ENCODE peak calls at places on chromosomes 6 and 20, in five cellular contexts. One of them, this sample, is unnamed.
A peak's percentile ranks its signal among the peaks of the same experiment; 100 is the strongest.

GRCh38 chr6:127539292-127539691 is 20.2 kb upstream of the MTCL3 start:
- DNase-seq in A549: no peak
- DNase-seq in adrenal gland: no peak
- DNase-seq in CD4-positive, alpha-beta memory T cell: peak; percentile 36
- DNase-seq in mammary epithelial cell: no peak
- DNase-seq in this sample: no peak

GRCh38 chr6:57268294-57268640 is 46.2 kb upstream of the RAB23 start:
- DNase-seq in A549: no peak
- DNase-seq in adrenal gland: no peak
- DNase-seq in CD4-positive, alpha-beta memory T cell: no peak
- DNase-seq in mammary epithelial cell: no peak
- DNase-seq in this sample: no peak

GRCh38 chr6:26272171-26272631 is 92.8 kb upstream of the BTN3A2 start:
- DNase-seq in A549: no peak
- DNase-seq in adrenal gland: peak; percentile 67
- DNase-seq in CD4-positive, alpha-beta memory T cell: no peak
- DNase-seq in mammary epithelial cell: peak; percentile 54
- DNase-seq in this sample: peak; percentile 70

GRCh38 chr6:114404339-114404955 is 61.6 kb upstream of the HS3ST5 start:
- DNase-seq in A549: no peak
- DNase-seq in adrenal gland: no peak
- DNase-seq in CD4-positive, alpha-beta memory T cell: no peak
- DNase-seq in mammary epithelial cell: no peak
- DNase-seq in this sample: no peak

GRCh38 chr6:11953641-11954040 is 58.5 kb upstream of the HIVEP1 start:
- DNase-seq in A549: no peak
- DNase-seq in adrenal gland: no peak
- DNase-seq in CD4-positive, alpha-beta memory T cell: no peak
- DNase-seq in mammary epithelial cell: no peak
- DNase-seq in this sample: no peak

GRCh38 chr6:116221067-116221466 is 32.8 kb downstream of the TSPYL4 start:
- DNase-seq in A549: no peak
- DNase-seq in adrenal gland: no peak
- DNase-seq in CD4-positive, alpha-beta memory T cell: no peak
- DNase-seq in mammary epithelial cell: no peak
- DNase-seq in this sample: no peak

GRCh38 chr6:30013296-30013922 is 47.7 kb upstream of the POLR1H start:
- DNase-seq in A549: peak; percentile 3
- DNase-seq in adrenal gland: no peak
- DNase-seq in CD4-positive, alpha-beta memory T cell: peak; percentile 32
- DNase-seq in mammary epithelial cell: no peak
- DNase-seq in this sample: no peak

GRCh38 chr6:27601668-27602254 is 128.9 kb upstream of the ZNF184 start:
- DNase-seq in A549: no peak
- DNase-seq in adrenal gland: no peak
- DNase-seq in CD4-positive, alpha-beta memory T cell: no peak
- DNase-seq in mammary epithelial cell: no peak
- DNase-seq in this sample: no peak

GRCh38 chr6:32984639-32985389 is 16.4 kb downstream of the BRD2 start:
- DNase-seq in A549: peak; percentile 52
- DNase-seq in adrenal gland: peak; percentile 95
- DNase-seq in CD4-positive, alpha-beta memory T cell: peak; percentile 84
- DNase-seq in mammary epithelial cell: peak; percentile 60
- DNase-seq in this sample: peak; percentile 93

GRCh38 chr6:99940582-99940981 is 53.4 kb downstream of the MCHR2 start:
- DNase-seq in A549: no peak
- DNase-seq in adrenal gland: no peak
- DNase-seq in CD4-positive, alpha-beta memory T cell: no peak
- DNase-seq in mammary epithelial cell: no peak
- DNase-seq in this sample: no peak

GRCh38 chr6:130655586-130655985 is 171.6 kb upstream of the SMLR1 start:
- DNase-seq in A549: no peak
- DNase-seq in adrenal gland: no peak
- DNase-seq in CD4-positive, alpha-beta memory T cell: no peak
- DNase-seq in mammary epithelial cell: no peak
- DNase-seq in this sample: no peak

GRCh38 chr6:151900897-151901485 is 93.5 kb downstream of the ESR1 start:
- DNase-seq in A549: no peak
- DNase-seq in adrenal gland: no peak
- DNase-seq in CD4-positive, alpha-beta memory T cell: no peak
- DNase-seq in mammary epithelial cell: no peak
- DNase-seq in this sample: no peak

GRCh38 chr6:54185885-54186284 is 74.6 kb downstream of the MLIP start:
- DNase-seq in A549: no peak
- DNase-seq in adrenal gland: no peak
- DNase-seq in CD4-positive, alpha-beta memory T cell: no peak
- DNase-seq in mammary epithelial cell: no peak
- DNase-seq in this sample: no peak

GRCh38 chr6:21348462-21349195 is 244.9 kb upstream of the SOX4 start:
- DNase-seq in A549: no peak
- DNase-seq in adrenal gland: no peak
- DNase-seq in CD4-positive, alpha-beta memory T cell: no peak
- DNase-seq in mammary epithelial cell: peak; percentile 53
- DNase-seq in this sample: no peak

GRCh38 chr6:74518035-74518434 is 687.8 kb downstream of the COL12A1 start:
- DNase-seq in A549: no peak
- DNase-seq in adrenal gland: no peak
- DNase-seq in CD4-positive, alpha-beta memory T cell: no peak
- DNase-seq in mammary epithelial cell: no peak
- DNase-seq in this sample: no peak

GRCh38 chr20:58141496-58141895 is 87.0 kb downstream of the ANKRD60 start:
- DNase-seq in A549: no peak
- DNase-seq in adrenal gland: no peak
- DNase-seq in CD4-positive, alpha-beta memory T cell: no peak
- DNase-seq in mammary epithelial cell: no peak
- DNase-seq in this sample: no peak

GRCh38 chr6:4355241-4355640 is 219.9 kb upstream of the ECI2 start:
- DNase-seq in A549: peak; percentile 65
- DNase-seq in adrenal gland: no peak
- DNase-seq in CD4-positive, alpha-beta memory T cell: no peak
- DNase-seq in mammary epithelial cell: peak; percentile 77
- DNase-seq in this sample: no peak

GRCh38 chr6:33697845-33698244 is 13.7 kb downstream of the UQCC2 start:
- DNase-seq in A549: no peak
- DNase-seq in adrenal gland: no peak
- DNase-seq in CD4-positive, alpha-beta memory T cell: no peak
- DNase-seq in mammary epithelial cell: no peak
- DNase-seq in this sample: no peak

GRCh38 chr6:11120273-11121005 is 8.9 kb upstream of the ERVFRD-1 start:
- DNase-seq in A549: no peak
- DNase-seq in adrenal gland: no peak
- DNase-seq in CD4-positive, alpha-beta memory T cell: no peak
- DNase-seq in mammary epithelial cell: peak; percentile 19
- DNase-seq in this sample: no peak

GRCh38 chr6:10403385-10404106 is 11.3 kb downstream of the TFAP2A start:
- DNase-seq in A549: peak; percentile 64
- DNase-seq in adrenal gland: no peak
- DNase-seq in CD4-positive, alpha-beta memory T cell: no peak
- DNase-seq in mammary epithelial cell: peak; percentile 95
- DNase-seq in this sample: no peak

GRCh38 chr20:64238115-64238825 is 17.3 kb upstream of the PCMTD2 start:
- DNase-seq in A549: no peak
- DNase-seq in adrenal gland: no peak
- DNase-seq in CD4-positive, alpha-beta memory T cell: no peak
- DNase-seq in mammary epithelial cell: no peak
- DNase-seq in this sample: no peak

GRCh38 chr20:55761787-55762186 is 243.5 kb downstream of the CBLN4 start:
- DNase-seq in A549: no peak
- DNase-seq in adrenal gland: no peak
- DNase-seq in CD4-positive, alpha-beta memory T cell: no peak
- DNase-seq in mammary epithelial cell: no peak
- DNase-seq in this sample: no peak

GRCh38 chr6:31152776-31153175 is 4.8 kb downstream of the CCHCR1 start:
- DNase-seq in A549: no peak
- DNase-seq in adrenal gland: no peak
- DNase-seq in CD4-positive, alpha-beta memory T cell: no peak
- DNase-seq in mammary epithelial cell: no peak
- DNase-seq in this sample: no peak

GRCh38 chr6:109255946-109256628 is 126.2 kb downstream of the CD164 start:
- DNase-seq in A549: no peak
- DNase-seq in adrenal gland: no peak
- DNase-seq in CD4-positive, alpha-beta memory T cell: no peak
- DNase-seq in mammary epithelial cell: no peak
- DNase-seq in this sample: no peak

GRCh38 chr6:109258129-109258528 is 124.1 kb downstream of the CD164 start:
- DNase-seq in A549: no peak
- DNase-seq in adrenal gland: no peak
- DNase-seq in CD4-positive, alpha-beta memory T cell: no peak
- DNase-seq in mammary epithelial cell: no peak
- DNase-seq in this sample: no peak

GRCh38 chr6:109257494-109257893 is 124.8 kb downstream of the CD164 start:
- DNase-seq in A549: no peak
- DNase-seq in adrenal gland: no peak
- DNase-seq in CD4-positive, alpha-beta memory T cell: no peak
- DNase-seq in mammary epithelial cell: no peak
- DNase-seq in this sample: no peak

DNA sequence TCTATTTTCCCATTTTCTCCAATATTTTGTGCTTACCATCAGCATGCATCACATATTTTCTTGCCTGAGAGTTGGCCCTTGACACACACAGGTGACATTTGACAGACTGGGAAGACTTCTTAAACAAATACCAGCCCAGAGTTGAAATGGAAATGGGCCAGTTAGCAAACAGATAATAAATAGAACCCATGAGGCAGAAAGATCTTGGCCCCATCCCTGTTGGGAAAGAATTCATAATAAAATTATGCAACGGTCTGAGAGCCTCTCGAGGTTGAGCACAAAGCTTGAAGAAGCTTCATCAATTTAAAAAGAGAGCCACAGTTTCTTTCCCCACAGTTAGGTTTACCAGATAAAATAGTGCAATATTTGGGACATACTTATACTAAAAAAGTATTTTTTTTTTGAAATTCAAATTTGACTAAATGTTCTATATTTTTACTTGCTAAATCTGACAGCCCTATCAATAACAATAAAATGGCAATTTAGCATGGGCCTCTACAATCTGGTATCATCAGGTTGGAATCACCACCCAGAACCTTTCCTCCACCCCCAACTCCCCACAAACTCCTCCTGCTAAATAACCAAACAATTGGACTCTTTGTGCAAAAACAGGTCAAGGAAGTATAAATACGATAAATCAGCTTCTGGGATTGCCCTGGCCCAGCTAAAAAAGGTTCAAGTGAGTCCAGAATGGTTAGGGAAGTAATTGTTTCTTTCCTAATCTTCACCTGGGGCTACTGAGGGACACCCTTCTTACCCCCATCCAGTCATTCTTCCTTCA is 129.8 kb downstream of the CD164 start:
- DNase-seq in A549: no peak
- DNase-seq in adrenal gland: no peak
- DNase-seq in CD4-positive, alpha-beta memory T cell: no peak
- DNase-seq in mammary epithelial cell: no peak
- DNase-seq in this sample: no peak
- H3K4me3 ChIP-seq in A549: no peak overlapping the region
- H3K4me3 ChIP-seq in adrenal gland: no peak overlapping the region
- H3K4me3 ChIP-seq in CD4-positive, alpha-beta memory T cell: no peak overlapping the region
- H3K4me3 ChIP-seq in mammary epithelial cell: no peak overlapping the region
- H3K4me3 ChIP-seq in this sample: no peak overlapping the region

GRCh38 chr6:89797317-89797716 is 22.3 kb downstream of the MDN1 start:
- DNase-seq in A549: no peak
- DNase-seq in adrenal gland: no peak
- DNase-seq in CD4-positive, alpha-beta memory T cell: no peak
- DNase-seq in mammary epithelial cell: no peak
- DNase-seq in this sample: no peak

GRCh38 chr6:89799111-89799510 is 20.5 kb downstream of the MDN1 start:
- DNase-seq in A549: no peak
- DNase-seq in adrenal gland: no peak
- DNase-seq in CD4-positive, alpha-beta memory T cell: no peak
- DNase-seq in mammary epithelial cell: no peak
- DNase-seq in this sample: no peak

GRCh38 chr6:89794324-89794723 is 25.3 kb downstream of the MDN1 start:
- DNase-seq in A549: no peak
- DNase-seq in adrenal gland: no peak
- DNase-seq in CD4-positive, alpha-beta memory T cell: peak; percentile 47
- DNase-seq in mammary epithelial cell: no peak
- DNase-seq in this sample: peak; percentile 34

GRCh38 chr6:89803271-89803670 is 16.3 kb downstream of the MDN1 start:
- DNase-seq in A549: no peak
- DNase-seq in adrenal gland: no peak
- DNase-seq in CD4-positive, alpha-beta memory T cell: no peak
- DNase-seq in mammary epithelial cell: no peak
- DNase-seq in this sample: no peak

DNA sequence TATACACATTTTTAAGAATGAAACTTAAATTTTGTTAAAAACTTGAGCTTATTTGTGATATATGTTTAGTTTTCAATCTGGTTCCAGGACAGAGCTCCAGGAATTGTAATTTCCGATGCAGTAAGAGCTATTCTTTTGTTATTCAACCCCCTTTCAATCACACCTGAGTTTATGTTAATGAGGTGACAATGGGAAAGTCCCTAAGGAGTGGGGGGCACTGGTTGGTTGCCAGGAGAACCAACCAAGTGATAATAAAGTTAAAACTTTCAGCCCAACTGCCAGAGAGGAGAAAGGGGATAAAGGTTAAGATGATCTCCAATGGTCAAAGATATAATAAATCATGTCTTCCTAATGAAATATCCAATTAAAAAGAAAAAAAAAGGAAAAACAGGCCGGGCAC is 19.8 kb downstream of the MDN1 start:
- DNase-seq in A549: no peak
- DNase-seq in adrenal gland: no peak
- DNase-seq in CD4-positive, alpha-beta memory T cell: no peak
- DNase-seq in mammary epithelial cell: no peak
- DNase-seq in this sample: no peak
- H3K27ac ChIP-seq in A549: no peak overlapping the region
- H3K27ac ChIP-seq in adrenal gland: no peak overlapping the region
- H3K27ac ChIP-seq in CD4-positive, alpha-beta memory T cell: no peak overlapping the region
- H3K27ac ChIP-seq in mammary epithelial cell: no peak overlapping the region
- H3K27ac ChIP-seq in this sample: no peak overlapping the region

GRCh38 chr20:38838326-38838725 is 32.8 kb downstream of the PPP1R16B start:
- DNase-seq in A549: no peak
- DNase-seq in adrenal gland: no peak
- DNase-seq in CD4-positive, alpha-beta memory T cell: no peak
- DNase-seq in mammary epithelial cell: no peak
- DNase-seq in this sample: no peak
- H3K4me1 ChIP-seq in A549: no peaks in the 10 kb centered on the region
- H3K4me1 ChIP-seq in adrenal gland: peaks cover 4% of the 10 kb centered on the region
- H3K4me1 ChIP-seq in CD4-positive, alpha-beta memory T cell: peaks cover 72% of the 10 kb centered on the region
- H3K4me1 ChIP-seq in mammary epithelial cell: no peaks in the 10 kb centered on the region
- H3K4me1 ChIP-seq in this sample: peaks cover 47% of the 10 kb centered on the region

DNA sequence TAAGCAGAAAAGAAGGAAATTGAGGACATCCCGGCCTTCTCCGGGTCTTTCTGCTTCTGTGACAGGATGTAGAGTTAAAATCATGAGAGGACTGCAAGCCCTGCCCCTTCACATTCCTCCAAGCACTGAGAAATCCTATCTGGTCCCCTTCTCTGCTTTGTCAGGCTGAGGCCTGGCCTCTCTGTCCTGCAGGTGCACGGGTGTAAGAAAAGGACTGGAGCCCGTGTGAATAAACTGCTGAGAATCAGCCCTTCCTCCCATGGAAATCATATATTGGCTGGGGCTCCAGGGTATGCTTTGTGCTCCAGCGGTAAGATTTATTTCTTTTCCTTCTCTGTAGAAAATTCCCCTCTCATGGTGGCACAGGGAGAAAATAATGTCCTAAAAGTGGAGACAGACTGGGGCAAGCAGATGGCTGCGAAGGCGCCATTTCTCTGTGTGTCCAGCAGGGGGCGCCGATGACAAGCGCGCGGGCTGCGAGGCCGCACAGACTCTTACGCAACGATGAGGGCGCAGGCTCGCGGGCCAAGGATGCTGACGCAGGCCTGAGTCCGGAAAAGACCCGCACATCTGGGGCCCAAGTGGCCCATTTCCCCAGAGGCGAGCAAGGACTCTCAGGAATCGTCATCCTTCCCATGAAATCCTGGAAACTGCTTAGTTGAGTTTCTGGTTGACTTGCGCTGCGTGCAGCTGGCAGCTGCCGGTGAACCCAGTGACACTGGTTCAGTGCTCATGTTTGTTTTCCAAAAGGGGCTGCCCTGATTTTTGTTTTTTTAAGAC is 258.6 kb downstream of the ADGB start:
- DNase-seq in A549: peak; percentile 44
- DNase-seq in adrenal gland: peak; percentile 90
- DNase-seq in CD4-positive, alpha-beta memory T cell: peak; percentile 64
- DNase-seq in mammary epithelial cell: peak; percentile 60
- DNase-seq in this sample: peak; percentile 71
- H3K4me3 ChIP-seq in A549: peak overlapping the region; percentile 26
- H3K4me3 ChIP-seq in adrenal gland: peak overlapping the region; percentile 47
- H3K4me3 ChIP-seq in CD4-positive, alpha-beta memory T cell: no peak overlapping the region
- H3K4me3 ChIP-seq in mammary epithelial cell: no peak overlapping the region
- H3K4me3 ChIP-seq in this sample: peak overlapping the region; percentile 41

This sample was measured in CD8-positive, alpha-beta memory T cell.